ENCODE peak calls at places on chromosomes 16 and 17, in nine cellular contexts. R, Z, I, S, U, D, X, N and W are unnamed samples.

GRCh38 chr16:52526429-52526828 is 20.5 kb downstream of the TOX3 start:
- DNase-seq in R (no peak), N (no peak), D (no peak), I (no peak), S (no peak), Z (peak; percentile 40), X (no peak), U (no peak), W (no peak)

GRCh38 chr17:76791053-76791980 is 53.4 kb downstream of the MFSD11 start:
- DNase-seq in Z (no peak), I (no peak), D (no peak), N (peak; percentile 27), R (peak; percentile 63), X (peak; percentile 32), U (peak; percentile 49), S (peak; percentile 61), W (peak; percentile 67)

GRCh38 chr16:89565506-89566372 is 5.3 kb downstream of the RPL13 start:
- DNase-seq in R (peak; percentile 53), Z (peak; percentile 74), D (peak; percentile 65), X (no peak), N (peak; percentile 70), S (peak; percentile 62), I (peak; percentile 73), U (peak; percentile 32), W (peak; percentile 32)

GRCh38 chr16:70700101-70701020 is 14.5 kb upstream of the MTSS2 start:
- DNase-seq in X (no peak), N (no peak), I (peak; percentile 99), U (no peak), S (no peak), Z (no peak), D (peak; percentile 80), R (no peak), W (no peak)

GRCh38 chr17:51761105-51761504 is 397.4 kb downstream of the CA10 start:
- DNase-seq in U (no peak), D (no peak), N (no peak), R (no peak), I (no peak), X (no peak), Z (no peak), S (no peak), W (no peak)

GRCh38 chr16:16805809-16806208 is 426.9 kb downstream of the NPIPA7 start:
- DNase-seq in N (no peak), Z (no peak), I (no peak), D (no peak), R (no peak), U (no peak), S (no peak), X (no peak), W (no peak)

GRCh38 chr17:57044976-57045867 is 39.8 kb upstream of the AKAP1 start:
- DNase-seq in I (peak; percentile 32), N (no peak), U (no peak), X (no peak), Z (no peak), D (no peak), R (no peak), S (no peak), W (no peak)

GRCh38 chr16:67100569-67101300 is 9.0 kb upstream of the PHAF1 start:
- DNase-seq in U (no peak), D (no peak), S (no peak), R (peak; percentile 51), I (peak; percentile 34), Z (no peak), X (peak; percentile 41), N (no peak), W (no peak)

GRCh38 chr17:63985387-63986140 is 12.6 kb upstream of the PRR29 start:
- DNase-seq in Z (no peak), U (no peak), D (no peak), I (peak; percentile 58), N (no peak), X (no peak), R (no peak), S (no peak), W (no peak)

GRCh38 chr17:49498037-49498615 is 3.0 kb downstream of the NGFR start:
- DNase-seq in D (no peak), I (peak; percentile 21), U (no peak), Z (no peak), S (no peak), X (no peak), N (no peak), R (no peak), W (no peak)

GRCh38 chr16:2692948-2693651 is 10.8 kb downstream of the KCTD5 start:
- DNase-seq in U (no peak), I (peak; percentile 98), Z (peak; percentile 81), D (no peak), N (peak; percentile 48), X (no peak), S (peak; percentile 90), R (no peak), W (peak; percentile 50)